ENCODE peak calls at places on chromosomes 12 and 14, in six cellular contexts. W is HepG2, V is H1, G is GM12878, S is SK-N-SH, U is HCT116. B is an unnamed sample.

GRCh38 chr12:76010732-76011458 is 20.7 kb downstream of the PHLDA1 start:
- DNase-seq in W (peak), V (no peak), G (no peak), S (no peak), U (no peak), B (no peak)

GRCh38 chr12:19739195-19739776 is 300.0 kb downstream of the AEBP2 start:
- DNase-seq in W (peak), V (no peak), G (peak), S (peak), U (peak), B (peak)

GRCh38 chr12:88153959-88154358 is 11.9 kb downstream of the TMTC3 start:
- DNase-seq in W (peak), V (no peak), G (no peak), S (peak), U (peak), B (no peak)

GRCh38 chr12:5333096-5333495 is 98.8 kb upstream of the NTF3 start:
- DNase-seq in W (no peak), V (no peak), G (no peak), S (no peak), U (no peak), B (no peak)

GRCh38 chr14:105883066-105884005 is 357.0 kb downstream of the TMEM121 start:
- DNase-seq in W (no peak), V (no peak), G (no peak), S (no peak), U (no peak), B (no peak)

GRCh38 chr12:105986779-105987686 is 151.7 kb downstream of the NUAK1 start:
- DNase-seq in W (no peak), V (no peak), G (no peak), S (no peak), U (no peak), B (no peak)

GRCh38 chr12:76025601-76026575 is 5.7 kb downstream of the PHLDA1 start:
- DNase-seq in W (no peak), V (no peak), G (no peak), S (no peak), U (no peak), B (peak)

GRCh38 chr12:120832712-120833111 is 71.4 kb downstream of the SPPL3 start:
- DNase-seq in W (no peak), V (no peak), G (no peak), S (no peak), U (no peak), B (no peak)

GRCh38 chr12:132686831-132687210 is 321 bp downstream of the POLE start:
- DNase-seq in W (no peak), V (no peak), G (no peak), S (peak), U (no peak), B (peak)

GRCh38 chr12:46217686-46218508 is 50.9 kb downstream of the SLC38A1 start:
- DNase-seq in W (no peak), V (no peak), G (peak), S (no peak), U (no peak), B (no peak)

GRCh38 chr12:131390408-131391100 is 320.3 kb upstream of the SFSWAP start:
- DNase-seq in W (no peak), V (peak), G (no peak), S (no peak), U (peak), B (peak)

GRCh38 chr14:32408018-32408417 is 78.9 kb downstream of the AKAP6 start:
- DNase-seq in W (no peak), V (no peak), G (no peak), S (no peak), U (no peak), B (no peak)

GRCh38 chr12:130825771-130826150 is 13.3 kb downstream of the STX2 start:
- DNase-seq in W (no peak), V (no peak), G (no peak), S (no peak), U (no peak), B (no peak)

GRCh38 chr14:68160779-68161546 is 341.4 kb downstream of the RAD51B start:
- DNase-seq in W (no peak), V (no peak), G (no peak), S (no peak), U (no peak), B (no peak)

GRCh38 chr12:102631274-102631673 is 150.9 kb upstream of the IGF1 start:
- DNase-seq in W (no peak), V (no peak), G (no peak), S (no peak), U (no peak), B (no peak)

GRCh38 chr14:23899788-23900187 is 53.8 kb upstream of the DHRS4 start:
- DNase-seq in W (no peak), V (no peak), G (no peak), S (no peak), U (no peak), B (no peak)

GRCh38 chr14:23895480-23895879 is 58.1 kb upstream of the DHRS4 start:
- DNase-seq in W (peak), V (no peak), G (no peak), S (peak), U (no peak), B (peak)

DNA sequence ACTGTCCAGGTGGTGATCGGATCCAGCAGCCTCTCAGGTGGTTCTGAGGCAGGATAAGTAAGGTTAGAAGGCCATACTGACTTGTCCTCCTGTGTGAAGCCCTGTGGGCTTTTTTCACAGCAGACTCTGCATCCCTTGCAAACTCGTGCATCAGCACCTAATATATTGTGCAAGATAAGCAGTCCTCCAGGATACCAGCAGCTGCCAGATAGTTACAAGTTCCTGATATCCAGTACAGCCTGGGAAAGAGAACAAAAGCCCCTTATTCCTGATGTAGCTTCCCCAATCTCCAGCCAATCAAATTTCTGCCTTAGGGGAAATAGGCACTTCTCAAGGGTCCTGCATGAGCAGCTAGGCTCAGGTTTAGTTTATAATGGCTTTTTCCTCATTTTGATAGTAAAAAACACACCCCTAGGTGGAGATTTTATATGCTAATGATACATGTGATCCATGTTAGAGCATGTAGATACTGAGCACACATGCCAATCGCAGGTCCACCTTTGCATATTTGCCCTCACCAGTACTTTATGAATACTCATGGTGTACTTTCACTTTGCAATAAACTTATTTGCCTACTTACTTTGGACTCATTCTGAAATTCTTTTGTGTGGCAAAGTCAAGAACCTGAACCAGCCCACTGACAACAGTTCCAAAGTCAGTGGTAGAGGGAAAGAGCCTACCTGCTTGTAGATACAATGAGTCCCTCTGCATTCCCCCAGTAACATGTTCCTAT is 58.7 kb upstream of the DHRS4 start:
- DNase-seq in W (no peak), V (no peak), G (no peak), S (no peak), U (no peak), B (no peak)
- TF ChIP-seq JUND in W (no peak), V (no peak), G (no peak), S (no peak), U (no peak), B (no peak)

GRCh38 chr12:54432815-54433164 is 13.7 kb upstream of the ITGA5 start:
- DNase-seq in W (no peak), V (no peak), G (no peak), S (no peak), U (no peak), B (no peak)

GRCh38 chr12:54429014-54429471 is 10.0 kb upstream of the ITGA5 start:
- DNase-seq in W (peak), V (no peak), G (no peak), S (no peak), U (no peak), B (no peak)

GRCh38 chr12:54428050-54429013 is 9.3 kb upstream of the ITGA5 start:
- DNase-seq in W (no peak), V (no peak), G (no peak), S (no peak), U (no peak), B (no peak)

GRCh38 chr12:54430471-54431075 is 11.5 kb upstream of the ITGA5 start:
- DNase-seq in W (no peak), V (no peak), G (no peak), S (no peak), U (no peak), B (no peak)

GRCh38 chr12:54431911-54432814 is 13.1 kb upstream of the ITGA5 start:
- DNase-seq in W (no peak), V (no peak), G (no peak), S (no peak), U (no peak), B (no peak)
- TF ChIP-seq JUND in W (no peak), V (no peak), G (no peak), S (no peak), U (no peak), B (no peak)

DNA sequence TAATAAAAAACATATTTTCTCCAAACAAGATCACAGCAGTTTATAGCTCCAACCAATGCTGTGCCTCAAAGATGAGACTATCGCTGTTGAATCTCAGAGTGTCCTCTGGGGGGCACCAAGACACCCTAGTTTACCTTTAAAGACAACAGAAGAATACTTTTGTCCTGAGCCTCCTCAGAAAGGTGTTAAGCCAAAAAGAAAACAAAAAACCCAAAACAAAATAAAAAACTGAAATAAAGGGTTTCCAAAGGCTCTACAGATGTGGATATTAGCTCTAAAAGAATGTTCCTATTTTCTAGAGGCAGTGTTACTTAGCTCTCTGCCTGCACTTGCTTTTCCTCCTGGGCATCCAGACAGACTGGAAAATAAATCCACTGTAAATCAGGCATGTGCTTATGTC is 86.9 kb upstream of the TTC7B start:
- DNase-seq in W (peak), V (no peak), G (peak), S (peak), U (peak), B (peak)
- TF ChIP-seq JUND in W (no peak), V (no peak), G (no peak), S (no peak), U (no peak), B (no peak)

DNA sequence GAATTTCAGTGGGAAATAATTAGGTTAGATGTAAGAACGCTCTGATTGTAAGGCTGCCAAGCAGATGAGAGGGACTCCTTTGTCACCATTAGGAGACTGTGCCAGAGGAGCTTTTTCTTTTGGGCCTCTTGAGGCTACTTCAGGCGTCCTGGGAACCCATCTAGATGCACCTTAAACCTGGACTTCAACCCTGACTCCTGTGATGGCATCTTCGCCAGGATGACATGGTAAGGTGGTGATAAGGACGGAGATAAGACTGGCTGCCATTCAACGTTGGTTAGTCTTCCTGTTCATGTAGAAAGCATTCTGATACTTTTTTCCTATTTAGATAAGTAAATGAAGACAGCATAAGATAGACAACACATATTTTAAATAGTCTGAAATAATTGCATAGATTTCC is 36.3 kb downstream of the STK38L start:
- DNase-seq in W (no peak), V (no peak), G (no peak), S (no peak), U (no peak), B (no peak)
- TF ChIP-seq JUND in W (no peak), V (no peak), G (no peak), S (no peak), U (no peak), B (no peak)

B was measured in T47D.